ENCODE peak calls at places on chromosomes 7 and 10, in four cellular contexts. One of them, this sample, is unnamed.

GRCh38 chr7:157411580-157411979 is 74.8 kb downstream of the DNAJB6 start:
- DNase-seq in GM06990: no peak
- DNase-seq in progenitor cell of endocrine pancreas: no peak
- DNase-seq in AG04450: no peak
- DNase-seq in this sample: no peak

GRCh38 chr7:52500796-52501195 is 534.6 kb upstream of the POM121L12 start:
- DNase-seq in AG04450: no peak
- DNase-seq in progenitor cell of endocrine pancreas: no peak
- DNase-seq in GM06990: no peak
- DNase-seq in this sample: no peak

GRCh38 chr7:97269741-97270140 is 152.2 kb downstream of the SDHAF3 start:
- DNase-seq in GM06990: no peak
- DNase-seq in AG04450: no peak
- DNase-seq in progenitor cell of endocrine pancreas: no peak
- DNase-seq in this sample: no peak

GRCh38 chr10:80532571-80532970 is 5.1 kb upstream of the SH2D4B start:
- DNase-seq in progenitor cell of endocrine pancreas: no peak
- DNase-seq in GM06990: no peak
- DNase-seq in AG04450: no peak
- DNase-seq in this sample: no peak

GRCh38 chr7:30238721-30239441 is 45.5 kb upstream of the ZNRF2 start:
- DNase-seq in GM06990: peak
- DNase-seq in progenitor cell of endocrine pancreas: no peak
- DNase-seq in AG04450: no peak
- DNase-seq in this sample: peak

GRCh38 chr10:118914626-118915025 is 114.9 kb upstream of the NANOS1 start:
- DNase-seq in progenitor cell of endocrine pancreas: no peak
- DNase-seq in GM06990: no peak
- DNase-seq in AG04450: no peak
- DNase-seq in this sample: no peak

GRCh38 chr7:12111461-12112405 is 99.4 kb upstream of the TMEM106B start:
- DNase-seq in GM06990: no peak
- DNase-seq in AG04450: no peak
- DNase-seq in progenitor cell of endocrine pancreas: peak
- DNase-seq in this sample: no peak

GRCh38 chr10:86755740-86756510 is 494 bp upstream of the BMPR1A start:
- DNase-seq in GM06990: peak
- DNase-seq in AG04450: peak
- DNase-seq in progenitor cell of endocrine pancreas: peak
- DNase-seq in this sample: peak

GRCh38 chr7:103446046-103446520 is at the start of gene SLC26A5:
- DNase-seq in AG04450: no peak
- DNase-seq in GM06990: peak
- DNase-seq in progenitor cell of endocrine pancreas: peak
- DNase-seq in this sample: peak

GRCh38 chr7:112192236-112193154 is 13.7 kb downstream of the DOCK4 start:
- DNase-seq in AG04450: no peak
- DNase-seq in progenitor cell of endocrine pancreas: no peak
- DNase-seq in GM06990: no peak
- DNase-seq in this sample: no peak

GRCh38 chr7:157556339-157556944 is 219.6 kb downstream of the DNAJB6 start:
- DNase-seq in GM06990: no peak
- DNase-seq in progenitor cell of endocrine pancreas: no peak
- DNase-seq in AG04450: no peak
- DNase-seq in this sample: no peak

GRCh38 chr10:42242135-42242805 is 396.1 kb downstream of the ZNF33B start:
- DNase-seq in AG04450: no peak
- DNase-seq in progenitor cell of endocrine pancreas: no peak
- DNase-seq in GM06990: no peak
- DNase-seq in this sample: peak

GRCh38 chr7:128697301-128697905 is 25.3 kb downstream of the GARIN1A start:
- DNase-seq in AG04450: peak
- DNase-seq in GM06990: peak
- DNase-seq in progenitor cell of endocrine pancreas: no peak
- DNase-seq in this sample: peak

GRCh38 chr10:131876543-131876942 is 24.3 kb upstream of the PPP2R2D start:
- DNase-seq in AG04450: no peak
- DNase-seq in GM06990: no peak
- DNase-seq in progenitor cell of endocrine pancreas: no peak
- DNase-seq in this sample: no peak

GRCh38 chr7:98000356-98000755 is 10.4 kb upstream of the OCM2 start:
- DNase-seq in GM06990: no peak
- DNase-seq in AG04450: no peak
- DNase-seq in progenitor cell of endocrine pancreas: no peak
- DNase-seq in this sample: no peak

GRCh38 chr7:151919595-151919994 is 36.7 kb upstream of the GALNTL5 start:
- DNase-seq in GM06990: no peak
- DNase-seq in AG04450: no peak
- DNase-seq in progenitor cell of endocrine pancreas: no peak
- DNase-seq in this sample: no peak

GRCh38 chr7:29878081-29878688 is 71.9 kb downstream of the WIPF3 start:
- DNase-seq in GM06990: peak
- DNase-seq in progenitor cell of endocrine pancreas: no peak
- DNase-seq in AG04450: peak
- DNase-seq in this sample: peak

GRCh38 chr10:97792058-97792721 is 20.4 kb upstream of the SFRP5 start:
- DNase-seq in progenitor cell of endocrine pancreas: peak
- DNase-seq in AG04450: peak
- DNase-seq in GM06990: no peak
- DNase-seq in this sample: peak

GRCh38 chr10:97798958-97799565 is 27.3 kb upstream of the SFRP5 start:
- DNase-seq in progenitor cell of endocrine pancreas: no peak
- DNase-seq in GM06990: no peak
- DNase-seq in AG04450: no peak
- DNase-seq in this sample: no peak

GRCh38 chr10:97796651-97797050 is 24.9 kb upstream of the SFRP5 start:
- DNase-seq in AG04450: no peak
- DNase-seq in GM06990: no peak
- DNase-seq in progenitor cell of endocrine pancreas: no peak
- DNase-seq in this sample: no peak

GRCh38 chr10:97800474-97800873 is 28.7 kb upstream of the SFRP5 start:
- DNase-seq in GM06990: no peak
- DNase-seq in progenitor cell of endocrine pancreas: no peak
- DNase-seq in AG04450: no peak
- DNase-seq in this sample: no peak

GRCh38 chr10:97795886-97796285 is 24.1 kb upstream of the SFRP5 start:
- DNase-seq in GM06990: no peak
- DNase-seq in AG04450: no peak
- DNase-seq in progenitor cell of endocrine pancreas: no peak
- DNase-seq in this sample: no peak
- TF ChIP-seq CTCF in GM06990: no peak
- TF ChIP-seq CTCF in AG04450: no peak
- TF ChIP-seq CTCF in progenitor cell of endocrine pancreas: peak
- TF ChIP-seq CTCF in this sample: no peak

GRCh38 chr7:23076774-23077173 is 28.8 kb upstream of the KLHL7 start:
- DNase-seq in AG04450: no peak
- DNase-seq in progenitor cell of endocrine pancreas: no peak
- DNase-seq in GM06990: no peak
- DNase-seq in this sample: no peak

GRCh38 chr7:23074443-23075244 is 30.9 kb upstream of the KLHL7 start:
- DNase-seq in AG04450: no peak
- DNase-seq in progenitor cell of endocrine pancreas: no peak
- DNase-seq in GM06990: no peak
- DNase-seq in this sample: no peak

GRCh38 chr7:23075571-23075970 is 30.0 kb upstream of the KLHL7 start:
- DNase-seq in AG04450: no peak
- DNase-seq in GM06990: no peak
- DNase-seq in progenitor cell of endocrine pancreas: no peak
- DNase-seq in this sample: no peak

GRCh38 chr7:23072043-23072442 is 33.5 kb upstream of the KLHL7 start:
- DNase-seq in AG04450: no peak
- DNase-seq in progenitor cell of endocrine pancreas: no peak
- DNase-seq in GM06990: no peak
- DNase-seq in this sample: no peak

DNA sequence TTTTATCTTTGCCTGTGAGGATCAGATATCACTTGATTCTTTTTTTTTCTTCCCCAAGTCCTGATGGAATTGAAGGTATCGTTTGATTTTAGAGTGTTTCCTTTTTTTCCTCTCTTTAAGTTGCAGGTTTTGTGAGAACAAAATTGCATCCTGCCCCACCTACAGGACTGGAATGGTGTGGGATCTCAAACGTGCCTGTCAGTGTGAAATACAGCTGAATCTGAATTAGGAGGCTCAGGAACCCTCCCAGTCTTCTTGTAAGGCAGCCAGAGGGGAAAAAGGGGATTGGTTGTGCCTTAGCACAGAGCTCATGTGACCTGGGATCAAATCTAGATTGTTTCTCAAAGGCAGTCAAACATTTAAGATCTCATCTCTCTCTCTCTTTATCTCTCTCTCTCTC is 32.7 kb upstream of the KLHL7 start:
- DNase-seq in GM06990: no peak
- DNase-seq in progenitor cell of endocrine pancreas: no peak
- DNase-seq in AG04450: no peak
- DNase-seq in this sample: no peak
- TF ChIP-seq CTCF in GM06990: no peak
- TF ChIP-seq CTCF in progenitor cell of endocrine pancreas: no peak
- TF ChIP-seq CTCF in AG04450: peak
- TF ChIP-seq CTCF in this sample: no peak

DNA sequence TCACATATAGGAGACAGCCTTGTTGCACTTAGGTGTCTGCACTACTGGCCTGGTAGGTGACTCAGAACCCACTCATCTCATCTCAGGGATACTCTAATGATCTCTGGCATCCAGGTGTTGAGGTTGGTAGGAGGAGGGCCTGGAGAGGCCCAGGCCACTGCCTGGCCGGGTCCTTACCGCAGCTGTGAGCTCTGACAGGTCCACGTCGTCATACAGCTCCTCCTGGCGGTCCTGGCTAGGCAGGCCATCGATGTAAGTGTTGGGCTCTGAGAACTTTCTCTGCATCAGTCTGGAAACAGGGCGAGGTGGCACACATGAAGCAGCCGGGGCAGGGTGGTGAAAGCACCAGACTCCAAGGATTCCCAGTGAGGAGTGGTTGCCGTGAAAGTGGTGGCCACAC is 62.1 kb downstream of the VWA2 start:
- DNase-seq in AG04450: no peak
- DNase-seq in progenitor cell of endocrine pancreas: no peak
- DNase-seq in GM06990: no peak
- DNase-seq in this sample: no peak
- TF ChIP-seq CTCF in AG04450: no peak
- TF ChIP-seq CTCF in progenitor cell of endocrine pancreas: no peak
- TF ChIP-seq CTCF in GM06990: no peak
- TF ChIP-seq CTCF in this sample: no peak

GRCh38 chr10:66455304-66455703 is 470.5 kb upstream of the LRRTM3 start:
- DNase-seq in GM06990: no peak
- DNase-seq in AG04450: no peak
- DNase-seq in progenitor cell of endocrine pancreas: no peak
- DNase-seq in this sample: no peak
- TF ChIP-seq CTCF in GM06990: no peak
- TF ChIP-seq CTCF in AG04450: peak
- TF ChIP-seq CTCF in progenitor cell of endocrine pancreas: no peak
- TF ChIP-seq CTCF in this sample: no peak

GRCh38 chr10:5776881-5777197 is 36.4 kb downstream of the GDI2 start:
- DNase-seq in GM06990: no peak
- DNase-seq in AG04450: peak
- DNase-seq in progenitor cell of endocrine pancreas: no peak
- DNase-seq in this sample: no peak

GRCh38 chr10:5779753-5780152 is 33.5 kb downstream of the GDI2 start:
- DNase-seq in progenitor cell of endocrine pancreas: no peak
- DNase-seq in GM06990: no peak
- DNase-seq in AG04450: no peak
- DNase-seq in this sample: no peak

GRCh38 chr10:5774987-5775386 is 38.2 kb downstream of the GDI2 start:
- DNase-seq in GM06990: no peak
- DNase-seq in progenitor cell of endocrine pancreas: no peak
- DNase-seq in AG04450: no peak
- DNase-seq in this sample: no peak

GRCh38 chr10:5775705-5776104 is 37.5 kb downstream of the GDI2 start:
- DNase-seq in AG04450: no peak
- DNase-seq in GM06990: no peak
- DNase-seq in progenitor cell of endocrine pancreas: no peak
- DNase-seq in this sample: peak

DNA sequence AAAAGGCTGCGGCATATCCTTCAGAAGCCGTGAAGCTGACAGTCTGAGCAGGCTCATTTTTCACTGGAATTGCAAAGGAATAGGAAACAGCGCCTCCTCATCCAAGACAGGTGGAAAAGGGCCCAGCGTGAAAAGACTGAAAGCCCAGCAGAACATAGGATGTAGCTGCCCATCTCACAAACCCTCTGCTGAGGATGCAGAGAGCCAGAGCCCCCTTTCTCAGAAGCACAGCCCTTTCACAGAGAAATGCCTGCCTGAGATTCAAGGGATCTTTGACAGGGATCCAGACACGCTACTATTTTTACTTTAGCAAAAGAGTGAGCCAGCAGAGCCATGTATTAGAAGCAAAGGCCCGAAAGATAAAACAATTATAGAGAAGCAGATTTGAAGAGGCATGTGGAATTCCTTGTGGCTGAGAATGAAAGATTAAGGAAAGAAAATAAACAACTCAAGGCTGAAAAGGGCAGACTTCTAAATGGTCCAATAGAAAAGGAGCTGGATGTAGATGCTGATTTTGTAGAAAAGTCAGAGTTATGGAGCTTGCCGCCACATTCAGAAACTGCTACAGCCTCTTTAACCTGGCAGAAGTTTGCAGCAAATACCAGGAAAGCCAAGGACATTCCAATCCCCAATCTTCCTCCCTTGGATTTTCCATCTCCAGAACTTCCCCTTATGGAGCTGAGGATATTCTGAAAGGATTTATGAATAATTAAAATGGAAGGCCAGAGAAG is 36.9 kb downstream of the GDI2 start:
- DNase-seq in progenitor cell of endocrine pancreas: no peak
- DNase-seq in AG04450: no peak
- DNase-seq in GM06990: no peak
- DNase-seq in this sample: no peak
- TF ChIP-seq CTCF in progenitor cell of endocrine pancreas: no peak
- TF ChIP-seq CTCF in AG04450: peak
- TF ChIP-seq CTCF in GM06990: no peak
- TF ChIP-seq CTCF in this sample: no peak

GRCh38 chr7:70975816-70976215 is 156.1 kb upstream of the GALNT17 start:
- DNase-seq in GM06990: no peak
- DNase-seq in AG04450: no peak
- DNase-seq in progenitor cell of endocrine pancreas: no peak
- DNase-seq in this sample: no peak
- TF ChIP-seq CTCF in GM06990: no peak
- TF ChIP-seq CTCF in AG04450: no peak
- TF ChIP-seq CTCF in progenitor cell of endocrine pancreas: no peak
- TF ChIP-seq CTCF in this sample: no peak

GRCh38 chr10:46255696-46256355 is 31.0 kb upstream of the ANTXRL start:
- DNase-seq in GM06990: no peak
- DNase-seq in AG04450: no peak
- DNase-seq in progenitor cell of endocrine pancreas: peak
- DNase-seq in this sample: peak
- TF ChIP-seq CTCF in GM06990: peak
- TF ChIP-seq CTCF in AG04450: peak
- TF ChIP-seq CTCF in progenitor cell of endocrine pancreas: peak
- TF ChIP-seq CTCF in this sample: peak

GRCh38 chr10:110857265-110858158 is 14.2 kb upstream of the PDCD4 start:
- DNase-seq in GM06990: peak
- DNase-seq in AG04450: peak
- DNase-seq in progenitor cell of endocrine pancreas: no peak
- DNase-seq in this sample: no peak
- TF ChIP-seq CTCF in GM06990: no peak
- TF ChIP-seq CTCF in AG04450: no peak
- TF ChIP-seq CTCF in progenitor cell of endocrine pancreas: no peak
- TF ChIP-seq CTCF in this sample: no peak

This sample was measured in GM20000.